ENCODE peak calls at places on chromosomes 7 and 10, in five cellular contexts. R, Z, B, C and X are unnamed samples.

GRCh38 chr7:91832493-91833045 is 47.9 kb downstream of the MTERF1 start:
- DNase-seq in R (no peak), Z (no peak), B (no peak), C (no peak), X (no peak)

GRCh38 chr7:48107926-48108472 is 18.9 kb downstream of the UPP1 start:
- DNase-seq in R (no peak), Z (peak; percentile 74), B (no peak), C (no peak), X (no peak)

GRCh38 chr10:50504389-50504788 is 119.4 kb downstream of the SGMS1 start:
- DNase-seq in R (no peak), Z (no peak), B (no peak), C (no peak), X (no peak)

GRCh38 chr7:92621641-92622429 is 31.6 kb upstream of the FAM133B start:
- DNase-seq in R (no peak), Z (no peak), B (no peak), C (no peak), X (no peak)

GRCh38 chr10:191703-192518 is 56.7 kb downstream of the ZMYND11 start:
- DNase-seq in R (no peak), Z (no peak), B (no peak), C (no peak), X (no peak)

GRCh38 chr7:2019693-2020511 is 212.8 kb downstream of the MAD1L1 start:
- DNase-seq in R (peak; percentile 88), Z (peak; percentile 85), B (no peak), C (no peak), X (no peak)

GRCh38 chr7:8152489-8153192 is 109.3 kb downstream of the ICA1 start:
- DNase-seq in R (no peak), Z (no peak), B (no peak), C (no peak), X (no peak)

GRCh38 chr10:130424418-130424817 is 288.2 kb downstream of the GLRX3 start:
- DNase-seq in R (no peak), Z (no peak), B (no peak), C (no peak), X (no peak)

GRCh38 chr10:69265521-69265920 is 12.8 kb upstream of the HK1 start:
- DNase-seq in R (no peak), Z (no peak), B (no peak), C (no peak), X (no peak)

GRCh38 chr10:69261184-69261583 is 17.1 kb upstream of the HK1 start:
- DNase-seq in R (no peak), Z (no peak), B (no peak), C (no peak), X (no peak)

GRCh38 chr10:69259547-69260243 is 18.6 kb upstream of the HK1 start:
- DNase-seq in R (no peak), Z (no peak), B (no peak), C (no peak), X (no peak)

DNA sequence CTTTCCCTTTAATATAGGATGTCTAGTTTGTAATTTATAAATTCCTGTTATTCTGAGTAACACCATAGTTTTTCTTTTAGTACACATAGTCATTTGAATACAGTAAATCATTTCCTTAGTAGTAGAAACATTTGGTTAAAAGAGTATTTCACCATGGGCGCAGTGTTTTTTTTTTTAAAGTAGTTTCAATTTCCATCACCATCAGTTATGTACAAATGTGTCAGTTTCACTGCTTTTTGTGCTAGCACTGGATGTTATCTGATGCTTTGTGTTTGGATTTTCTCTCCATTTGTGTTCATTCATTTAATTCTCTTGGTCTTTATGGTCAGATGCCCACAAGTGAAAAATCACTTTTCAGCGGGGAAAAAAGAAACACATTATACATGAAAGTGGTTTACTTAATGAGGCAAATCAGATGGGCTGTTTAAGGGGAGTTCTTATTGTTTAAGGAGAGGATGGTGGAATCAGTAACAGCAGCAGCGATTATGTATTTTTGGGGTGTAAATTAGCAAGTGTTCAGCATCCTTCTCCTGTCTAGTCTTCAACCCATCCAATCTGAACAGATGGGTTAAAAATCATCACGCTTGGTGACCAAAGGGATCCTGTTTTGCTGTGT is 15.9 kb upstream of the HK1 start:
- DNase-seq in R (no peak), Z (no peak), B (no peak), C (no peak), X (no peak)
- TF ChIP-seq CTCF in R (no peak), Z (no peak), B (no peak), C (no peak), X (no peak)

DNA sequence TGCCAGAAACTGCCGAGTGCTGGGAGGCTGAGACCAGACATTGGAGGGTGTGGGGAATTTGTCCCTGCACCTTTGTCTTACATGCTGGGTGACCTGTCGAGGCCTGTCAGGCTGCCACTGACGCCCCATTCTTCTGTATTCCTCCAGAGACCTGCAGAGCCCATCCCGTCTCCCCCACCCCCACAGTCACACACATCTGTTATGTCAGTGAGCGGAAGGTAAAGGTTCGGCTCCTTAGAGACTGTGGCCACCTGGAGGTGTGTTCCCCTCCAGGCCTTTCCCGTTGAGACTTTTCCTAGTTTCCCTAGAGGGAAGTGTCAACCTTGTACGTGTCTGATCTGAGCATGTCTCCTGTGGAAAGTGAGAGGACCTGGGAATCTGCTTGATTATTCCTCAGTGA is 84.5 kb downstream of the ATXN7L1 start:
- DNase-seq in R (no peak), Z (no peak), B (no peak), C (no peak), X (no peak)
- TF ChIP-seq CTCF in R (no peak), Z (no peak), B (no peak), C (no peak), X (no peak)

GRCh38 chr7:68537228-68538071 is 1060.8 kb upstream of the AUTS2 start:
- DNase-seq in R (no peak), Z (no peak), B (no peak), C (no peak), X (no peak)
- TF ChIP-seq CTCF in R (no peak), Z (no peak), B (no peak), C (no peak), X (no peak)

DNA sequence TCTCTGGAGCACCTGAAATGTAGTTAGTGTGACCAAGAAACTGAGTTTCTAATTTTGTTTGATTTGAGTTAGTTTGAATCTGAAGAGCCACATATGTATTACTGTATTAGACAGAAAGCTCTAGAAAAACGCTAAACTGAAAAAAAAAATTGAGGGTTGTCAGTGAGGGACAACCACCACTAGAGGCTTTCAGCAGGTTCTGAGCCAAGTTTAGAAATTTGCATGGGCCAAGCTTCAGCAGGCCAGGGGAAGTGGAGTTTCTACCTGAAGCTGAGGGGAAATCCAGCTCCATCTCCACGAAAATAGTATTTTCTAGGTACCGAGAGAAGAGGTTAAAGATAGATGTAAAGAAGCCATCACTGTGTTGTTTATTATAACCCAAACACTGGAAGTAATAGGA is 77.9 kb upstream of the PLXNA4 start:
- DNase-seq in R (peak; percentile 43), Z (no peak), B (peak; percentile 8), C (peak; percentile 40), X (no peak)
- TF ChIP-seq CTCF in R (peak; percentile 65), Z (no peak), B (no peak), C (peak; percentile 60), X (peak; percentile 46)

GRCh38 chr10:74035324-74035723 is 37.4 kb downstream of the VCL start:
- DNase-seq in R (no peak), Z (no peak), B (no peak), C (no peak), X (no peak)
- TF ChIP-seq CTCF in R (no peak), Z (peak; percentile 24), B (peak; percentile 42), C (peak; percentile 32), X (peak; percentile 23)

DNA sequence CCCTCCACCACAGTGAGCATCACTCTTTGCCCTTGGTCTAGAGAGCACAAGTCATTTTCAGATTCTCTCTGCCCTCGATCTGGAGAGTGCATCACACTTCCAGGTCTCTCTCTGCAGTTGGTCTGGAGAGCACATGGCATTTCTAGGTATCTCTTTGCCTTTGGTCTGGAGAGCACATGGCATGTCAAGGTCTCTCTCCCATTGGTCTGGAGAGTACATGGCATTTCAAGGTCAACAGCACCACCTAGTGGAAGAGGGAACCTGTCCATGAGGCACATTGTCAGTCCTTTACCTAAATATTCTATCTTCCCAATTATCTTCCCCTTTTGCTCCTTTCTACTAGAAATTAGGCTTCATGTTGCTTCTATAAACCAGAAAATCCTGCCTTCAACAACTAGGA is 1139.4 kb downstream of the XPNPEP1 start:
- DNase-seq in R (no peak), Z (no peak), B (peak; percentile 57), C (peak; percentile 21), X (no peak)
- TF ChIP-seq CTCF in R (peak; percentile 58), Z (no peak), B (peak; percentile 26), C (peak; percentile 55), X (peak; percentile 49)

DNA sequence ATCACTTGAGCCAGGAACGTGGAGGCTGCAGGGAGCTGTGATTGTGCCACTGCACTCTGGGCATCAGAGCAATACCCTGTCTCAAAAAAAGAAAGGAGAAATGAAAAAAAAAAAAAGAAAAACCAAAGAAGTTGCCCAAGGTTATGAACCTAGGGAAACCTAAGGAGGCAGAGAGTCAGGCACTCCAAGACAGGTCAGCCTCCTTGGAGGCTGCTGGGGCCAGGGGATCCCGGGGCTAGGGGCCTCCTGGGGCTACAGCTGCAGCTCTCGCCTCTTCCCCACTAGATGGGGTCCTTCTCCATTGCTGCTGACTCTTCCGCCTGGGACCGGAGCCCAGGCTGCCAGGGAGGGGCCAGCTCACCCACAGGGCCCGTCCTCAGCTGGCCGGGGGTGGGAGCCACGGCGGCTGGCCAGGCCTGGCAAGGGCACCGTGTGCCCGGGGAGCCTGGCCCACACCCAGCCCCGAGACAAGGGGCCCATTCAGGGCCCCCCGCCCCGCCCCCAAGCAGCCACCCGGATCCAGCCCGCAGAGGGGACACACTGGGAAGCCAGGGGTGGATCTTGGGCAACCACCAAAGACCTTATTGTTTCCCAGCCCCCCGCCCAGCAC is 1.7 kb upstream of the SPACDR start:
- DNase-seq in R (peak; percentile 50), Z (peak; percentile 93), B (peak; percentile 65), C (no peak), X (no peak)
- TF ChIP-seq CTCF in R (no peak), Z (peak; percentile 62), B (peak; percentile 43), C (peak; percentile 41), X (peak; percentile 58)

GRCh38 chr7:26399309-26399610 is 107.6 kb downstream of the SNX10 start:
- DNase-seq in R (no peak), Z (peak; percentile 81), B (peak; percentile 48), C (no peak), X (no peak)
- TF ChIP-seq CTCF in R (no peak), Z (peak; percentile 19), B (peak; percentile 28), C (no peak), X (peak; percentile 47)